ENCODE peak calls at places on chromosomes 2 and 18, in nine cellular contexts. F is left cardiac atrium; P is GOT3; K is stimulated activated CD8-positive, alpha-beta memory T cell treated with anti-CD3 and anti-CD28 coated beads, Interleukin-12 subunit alpha, Interleukin-12 subunit beta, amount 100 ng/mL, for 1 hour; R is activated T-cell treated with anti-CD3 and anti-CD28 coated beads, Interleukin-2, amount 50 U/mL, for 4 hours; Z is stromal cell of bone marrow; H is mucosa of gallbladder; A is activated gamma-delta T cell; L is progenitor cell of endocrine pancreas. G is an unnamed sample.

GRCh38 chr2:98037666-98038339 is 42.1 kb upstream of the TMEM131 start:
- DNase-seq in F (no peak), P (no peak), K (no peak), R (no peak), Z (no peak), H (no peak), A (no peak), L (no peak), G (no peak)

GRCh38 chr2:68828887-68829708 is 42.1 kb downstream of the BMP10 start:
- DNase-seq in F (peak; percentile 97), P (peak; percentile 34), K (peak; percentile 48), R (peak; percentile 36), Z (peak; percentile 80), H (peak; percentile 97), A (no peak), L (no peak), G (peak; percentile 89)

GRCh38 chr2:218895758-218896500 is 15.3 kb downstream of the WNT10A start:
- DNase-seq in F (no peak), P (no peak), K (no peak), R (no peak), Z (no peak), H (no peak), A (no peak), L (no peak), G (no peak)

GRCh38 chr18:24677011-24677410 is 216.6 kb downstream of the HRH4 start:
- DNase-seq in F (no peak), P (no peak), K (no peak), R (no peak), Z (peak; percentile 40), H (no peak), A (no peak), L (no peak), G (no peak)

GRCh38 chr2:8607591-8607990 is 74.3 kb upstream of the ID2 start:
- DNase-seq in F (no peak), P (no peak), K (no peak), R (no peak), Z (peak; percentile 84), H (no peak), A (no peak), L (no peak), G (peak; percentile 59)

GRCh38 chr2:102359527-102359926 is 3.9 kb downstream of the IL18R1 start:
- DNase-seq in F (no peak), P (no peak), K (no peak), R (no peak), Z (no peak), H (no peak), A (no peak), L (no peak), G (no peak)

GRCh38 chr2:10839813-10840212 is 27.2 kb upstream of the PDIA6 start:
- DNase-seq in F (no peak), P (no peak), K (no peak), R (no peak), Z (peak; percentile 2), H (no peak), A (no peak), L (peak; percentile 45), G (no peak)

GRCh38 chr2:161839931-161840330 is 215.7 kb downstream of the SLC4A10 start:
- DNase-seq in F (no peak), P (no peak), K (no peak), R (no peak), Z (no peak), H (no peak), A (no peak), L (no peak), G (peak; percentile 6)

GRCh38 chr2:227407601-227408089 is 19.9 kb upstream of the SCYGR1 start:
- DNase-seq in F (peak; percentile 73), P (no peak), K (no peak), R (no peak), Z (no peak), H (no peak), A (no peak), L (no peak), G (no peak)